ENCODE peak calls at places on chromosomes 6 and 20, in seven cellular contexts. O, P, I, S, R, E and W are unnamed samples.

GRCh38 chr6:46879003-46879402 is 42.7 kb downstream of the ADGRF5 start:
- DNase-seq in E (no peak), P (no peak), O (no peak), S (no peak), R (no peak), I (no peak), W (no peak)

GRCh38 chr6:122372647-122373046 is 26.8 kb upstream of the HSF2 start:
- DNase-seq in P (no peak), I (no peak), R (no peak), S (no peak), O (no peak), E (no peak), W (no peak)

GRCh38 chr6:107634147-107635057 is 144.5 kb downstream of the SOBP start:
- DNase-seq in I (no peak), O (no peak), E (no peak), P (peak; percentile 39), S (no peak), R (no peak), W (no peak)

GRCh38 chr6:24985313-24985712 is 49.6 kb upstream of the RIPOR2 start:
- DNase-seq in E (no peak), R (no peak), I (no peak), O (no peak), P (no peak), S (no peak), W (peak; percentile 71)

GRCh38 chr6:12593720-12594540 is 122.6 kb upstream of the PHACTR1 start:
- DNase-seq in P (no peak), E (peak; percentile 28), I (peak; percentile 20), R (no peak), O (no peak), S (no peak), W (no peak)

GRCh38 chr6:70166088-70166958 is 136.6 kb downstream of the COL9A1 start:
- DNase-seq in I (peak; percentile 8), O (peak; percentile 79), S (peak; percentile 16), P (no peak), E (peak; percentile 62), R (no peak), W (peak; percentile 2)

GRCh38 chr6:84411060-84411629 is 183.7 kb upstream of the CEP162 start:
- DNase-seq in S (no peak), P (no peak), R (no peak), I (no peak), O (no peak), E (no peak), W (no peak)

GRCh38 chr6:120981835-120982234 is 352.4 kb downstream of the TBC1D32 start:
- DNase-seq in P (no peak), E (no peak), R (no peak), O (no peak), I (no peak), S (no peak), W (no peak)

GRCh38 chr20:25077610-25078169 is 4.3 kb downstream of the VSX1 start:
- DNase-seq in S (no peak), R (no peak), I (peak; percentile 41), O (peak; percentile 47), P (peak; percentile 65), E (no peak), W (no peak)

GRCh38 chr6:100657678-100658330 is 193.1 kb upstream of the SIM1 start:
- DNase-seq in E (no peak), O (no peak), P (no peak), I (no peak), S (no peak), R (no peak), W (no peak)

GRCh38 chr6:107264357-107264831 is 149.1 kb upstream of the BEND3 start:
- DNase-seq in P (peak; percentile 49), O (no peak), S (no peak), E (no peak), R (no peak), I (peak; percentile 91), W (no peak)

GRCh38 chr20:21521596-21522478 is 8.0 kb upstream of the NKX2-2 start:
- DNase-seq in R (no peak), P (peak; percentile 30), E (no peak), O (peak; percentile 85), S (no peak), I (no peak), W (no peak)

GRCh38 chr20:51500311-51500710 is 42.2 kb downstream of the NFATC2 start:
- DNase-seq in E (peak; percentile 57), I (no peak), R (peak; percentile 37), O (no peak), S (no peak), P (no peak), W (no peak)

GRCh38 chr20:59735917-59736316 is 131.6 kb downstream of the PHACTR3 start:
- DNase-seq in I (no peak), R (no peak), P (no peak), O (no peak), S (no peak), E (no peak), W (no peak)

GRCh38 chr20:34180460-34181108 is 60.6 kb upstream of the ASIP start:
- DNase-seq in E (no peak), S (no peak), P (no peak), I (no peak), O (no peak), R (no peak), W (no peak)

GRCh38 chr6:57224769-57225515 is 2.8 kb upstream of the RAB23 start:
- DNase-seq in P (no peak), S (no peak), O (no peak), I (no peak), E (no peak), R (no peak), W (no peak)

GRCh38 chr6:25279748-25280616 is 808 bp downstream of the CARMIL1 start:
- DNase-seq in O (peak; percentile 87), R (no peak), S (no peak), I (peak; percentile 30), P (peak; percentile 66), E (peak; percentile 15), W (peak; percentile 5)

GRCh38 chr6:156899532-156899931 is 122.4 kb downstream of the ARID1B start:
- DNase-seq in P (no peak), I (no peak), S (no peak), E (no peak), O (no peak), R (no peak), W (no peak)

GRCh38 chr6:133621751-133622150 is 267.2 kb upstream of the TCF21 start:
- DNase-seq in R (no peak), O (no peak), P (no peak), S (no peak), E (no peak), I (no peak), W (no peak)

GRCh38 chr6:114611696-114612095 is 268.9 kb upstream of the HS3ST5 start:
- DNase-seq in O (no peak), P (no peak), I (no peak), E (no peak), R (no peak), S (no peak), W (no peak)

GRCh38 chr6:43734294-43734665 is 35.7 kb upstream of the VEGFA start:
- DNase-seq in I (no peak), O (no peak), S (no peak), E (no peak), R (no peak), P (no peak), W (no peak)

GRCh38 chr6:142722010-142722409 is 223.0 kb downstream of the HIVEP2 start:
- DNase-seq in S (no peak), I (no peak), O (no peak), P (no peak), R (no peak), E (no peak), W (no peak)

GRCh38 chr6:48826318-48826595 is 636.8 kb downstream of the MMUT start:
- DNase-seq in I (no peak), O (no peak), P (no peak), E (no peak), R (no peak), S (no peak), W (no peak)

GRCh38 chr20:278607-279571 is 11.7 kb downstream of the C20orf96 start:
- DNase-seq in O (peak; percentile 61), R (no peak), S (no peak), E (no peak), P (no peak), I (no peak), W (no peak)

GRCh38 chr6:137217801-137218472 is 1.2 kb downstream of the IFNGR1 start:
- DNase-seq in S (no peak), E (peak; percentile 20), R (no peak), I (peak; percentile 75), P (no peak), O (no peak), W (no peak)

GRCh38 chr6:54892831-54893230 is 46.3 kb downstream of the FAM83B start:
- DNase-seq in R (no peak), E (no peak), O (no peak), P (no peak), I (no peak), S (peak; percentile 45), W (no peak)

GRCh38 chr20:14189794-14190402 is 147.5 kb downstream of the FLRT3 start:
- DNase-seq in E (no peak), I (peak; percentile 30), R (no peak), O (no peak), P (peak; percentile 21), S (peak; percentile 31), W (no peak)

DNA sequence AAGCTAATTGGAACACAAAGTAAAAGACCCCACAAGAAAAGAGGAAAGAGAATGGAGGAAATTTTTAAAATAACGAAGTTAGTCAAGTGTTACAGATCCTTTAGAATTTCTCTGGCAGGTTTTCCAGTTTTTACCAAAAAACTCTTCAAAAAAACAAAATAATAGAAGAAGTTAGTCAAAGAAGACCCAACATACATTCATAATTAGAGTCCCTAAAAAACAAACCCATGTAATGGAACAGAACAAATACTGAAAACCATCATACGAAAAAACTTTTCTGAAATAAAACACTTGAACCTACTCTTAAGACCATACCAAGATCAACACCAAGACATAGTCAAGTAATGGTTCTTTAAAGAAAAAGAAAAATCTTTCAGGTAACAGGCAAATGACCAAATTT is 31.6 kb downstream of the RANBP9 start:
- DNase-seq in R (no peak), P (no peak), E (no peak), S (no peak), O (no peak), I (no peak), W (no peak)
- H3K36me3 ChIP-seq in R (peaks cover 1% of the 10 kb centered on the region), P (peaks cover 4% of the 10 kb centered on the region), E (peaks cover 33% of the 10 kb centered on the region), S (no peaks in the 10 kb centered on the region), O (no peaks in the 10 kb centered on the region), I (peaks cover 9% of the 10 kb centered on the region), W (no peaks in the 10 kb centered on the region)

DNA sequence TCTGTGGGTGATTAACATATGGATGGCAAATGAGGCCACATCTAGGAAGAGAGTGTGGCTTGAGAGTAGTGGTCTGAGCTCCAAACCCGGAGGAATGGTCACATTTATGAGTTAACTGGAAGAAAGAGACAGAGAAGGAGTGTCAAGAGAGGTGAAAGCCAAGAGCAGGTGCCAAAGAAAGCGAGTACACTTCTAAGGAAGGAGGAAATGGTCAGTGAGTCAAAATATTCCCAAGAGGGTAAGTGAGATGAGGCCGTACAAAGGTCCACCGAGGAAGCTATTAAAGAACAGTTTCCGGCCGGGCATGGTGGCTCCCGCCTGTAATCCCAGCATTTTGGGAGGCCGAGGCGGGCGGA is 104.5 kb upstream of the RNF24 start:
- DNase-seq in P (no peak), E (no peak), I (no peak), S (no peak), R (no peak), O (no peak), W (no peak)
- TF ChIP-seq YY1 in P (no peak), E (no peak), I (no peak), S (no peak), R (no peak), O (no peak), W (no peak)

GRCh38 chr6:150627601-150628012 is 27.9 kb downstream of the PLEKHG1 start:
- DNase-seq in P (no peak), O (no peak), I (no peak), E (no peak), S (no peak), R (no peak), W (no peak)
- H3K9ac ChIP-seq in P (no peak overlapping the region), O (no peak overlapping the region), I (no peak overlapping the region), E (no peak overlapping the region), S (no peak overlapping the region), R (no peak overlapping the region), W (no peak overlapping the region)

GRCh38 chr20:32450484-32451061 is 92.4 kb downstream of the ASXL1 start:
- DNase-seq in O (no peak), P (no peak), S (no peak), R (no peak), I (no peak), E (no peak), W (no peak)
- H3K36me3 ChIP-seq in O (peaks cover 39% of the 10 kb centered on the region), P (peaks cover 74% of the 10 kb centered on the region), S (no peaks in the 10 kb centered on the region), R (no peaks in the 10 kb centered on the region), I (peaks cover 99% of the 10 kb centered on the region), E (peaks cover 99% of the 10 kb centered on the region), W (peaks cover 89% of the 10 kb centered on the region)